ENCODE peak calls at places on chromosomes 2 and 18, in four cellular contexts. G, K, Y and R are unnamed samples.

GRCh38 chr2:178976351-178976750 is 73.6 kb downstream of the CCDC141 start:
- DNase-seq in K (no peak), G (no peak), Y (no peak), R (no peak)

GRCh38 chr2:215436705-215437570 is 1.1 kb upstream of the FN1 start:
- DNase-seq in G (no peak), K (no peak), Y (no peak), R (no peak)

GRCh38 chr2:69122271-69122670 is 109.3 kb downstream of the ANTXR1 start:
- DNase-seq in G (no peak), Y (no peak), K (no peak), R (no peak)

GRCh38 chr2:238585836-238586821 is 159.4 kb downstream of the ASB1 start:
- DNase-seq in G (no peak), K (no peak), Y (no peak), R (no peak)

GRCh38 chr2:120888851-120889250 is 153.2 kb downstream of the GLI2 start:
- DNase-seq in G (no peak), Y (no peak), K (no peak), R (no peak)

GRCh38 chr2:239688840-239689239 is 288.0 kb upstream of the HDAC4 start:
- DNase-seq in G (no peak), Y (no peak), K (no peak), R (no peak)

GRCh38 chr2:27281442-27281841 is 787 bp upstream of the TRIM54 start:
- DNase-seq in G (no peak), K (no peak), Y (no peak), R (no peak)

GRCh38 chr2:146108993-146109392 is 1589.1 kb upstream of the ZEB2 start:
- DNase-seq in Y (no peak), K (no peak), G (no peak), R (no peak)

GRCh38 chr18:8997634-8998033 is 104.9 kb upstream of the NDUFV2 start:
- DNase-seq in G (no peak), K (no peak), Y (no peak), R (no peak)

GRCh38 chr2:238021327-238021726 is 39.5 kb upstream of the SCLY start:
- DNase-seq in K (no peak), G (no peak), Y (no peak), R (no peak)

GRCh38 chr18:41881285-41881684 is 73.7 kb upstream of the PIK3C3 start:
- DNase-seq in Y (no peak), K (no peak), G (no peak), R (no peak)

GRCh38 chr2:144430722-144431163 is 89.2 kb downstream of the ZEB2 start:
- DNase-seq in G (no peak), Y (no peak), K (peak), R (peak)

GRCh38 chr18:12872408-12872807 is 11.6 kb downstream of the PTPN2 start:
- DNase-seq in Y (no peak), K (no peak), G (no peak), R (no peak)

GRCh38 chr18:41096504-41096903 is 858.5 kb upstream of the PIK3C3 start:
- DNase-seq in Y (no peak), G (no peak), K (no peak), R (no peak)

GRCh38 chr2:44579136-44579836 is 217.5 kb downstream of the CAMKMT start:
- DNase-seq in Y (no peak), K (no peak), G (no peak), R (no peak)

GRCh38 chr2:210302326-210302725 is 12.6 kb downstream of the MYL1 start:
- DNase-seq in K (no peak), G (no peak), Y (no peak), R (no peak)

GRCh38 chr2:223625652-223626051 is 23.5 kb upstream of the SCG2 start:
- DNase-seq in G (no peak), K (no peak), Y (no peak), R (no peak)

GRCh38 chr2:156005999-156006712 is 326.4 kb downstream of the NR4A2 start:
- DNase-seq in Y (peak), K (no peak), G (no peak), R (no peak)

GRCh38 chr2:172083725-172084483 is 1.4 kb upstream of the DLX1 start:
- DNase-seq in G (peak), K (no peak), Y (no peak), R (no peak)

GRCh38 chr2:150003539-150003938 is 416.0 kb upstream of the MMADHC start:
- DNase-seq in K (no peak), G (no peak), Y (no peak), R (no peak)

GRCh38 chr2:227623225-227623624 is 5.9 kb downstream of the SCYGR4 start:
- DNase-seq in K (no peak), G (no peak), Y (no peak), R (no peak)

GRCh38 chr2:67974564-67975430 is 88.0 kb downstream of the C1D start:
- DNase-seq in G (no peak), Y (no peak), K (no peak), R (no peak)

GRCh38 chr2:26274058-26274613 is 29.4 kb downstream of the HADHB start:
- DNase-seq in Y (peak), G (no peak), K (no peak), R (no peak)

GRCh38 chr2:163731735-163732134 is 4.1 kb downstream of the FIGN start:
- DNase-seq in K (no peak), Y (no peak), G (no peak), R (no peak)

GRCh38 chr18:76518073-76518472 is 23.0 kb upstream of the ZNF516 start:
- DNase-seq in G (no peak), K (no peak), Y (no peak), R (peak)

GRCh38 chr2:237438082-237438925 is 24.3 kb upstream of the COL6A3 start:
- DNase-seq in Y (no peak), G (no peak), K (no peak), R (no peak)

GRCh38 chr2:15768142-15769088 is 171.9 kb upstream of the MYCN start:
- DNase-seq in Y (no peak), K (no peak), G (no peak), R (no peak)

GRCh38 chr18:78241535-78242306 is 737.9 kb upstream of the SALL3 start:
- DNase-seq in G (no peak), K (no peak), Y (no peak), R (no peak)

GRCh38 chr2:239263231-239263936 is 137.4 kb downstream of the HDAC4 start:
- DNase-seq in G (no peak), Y (no peak), K (no peak), R (no peak)

GRCh38 chr2:218823456-218823855 is 8.1 kb downstream of the PRKAG3 start:
- DNase-seq in G (no peak), Y (no peak), K (no peak), R (no peak)

GRCh38 chr18:76306685-76307292 is 188.3 kb downstream of the ZNF516 start:
- DNase-seq in G (no peak), Y (no peak), K (peak), R (no peak)

GRCh38 chr2:152820048-152820447 is 101.6 kb downstream of the ARL6IP6 start:
- DNase-seq in K (no peak), G (no peak), Y (no peak), R (no peak)

GRCh38 chr18:62784966-62785413 is 69.6 kb downstream of the PHLPP1 start:
- DNase-seq in K (no peak), G (no peak), Y (no peak), R (no peak)

GRCh38 chr2:150698016-150698661 is 210.7 kb upstream of the RND3 start:
- DNase-seq in K (no peak), G (no peak), Y (no peak), R (no peak)

GRCh38 chr2:231692847-231693246 is 15.5 kb upstream of the PTMA start:
- DNase-seq in Y (no peak), K (no peak), G (no peak), R (no peak)

GRCh38 chr2:229388746-229389145 is 117.7 kb upstream of the PID1 start:
- DNase-seq in K (no peak), G (no peak), Y (no peak), R (no peak)
- TF ChIP-seq FOXK2 in K (no peak), G (no peak), Y (no peak), R (no peak)

DNA sequence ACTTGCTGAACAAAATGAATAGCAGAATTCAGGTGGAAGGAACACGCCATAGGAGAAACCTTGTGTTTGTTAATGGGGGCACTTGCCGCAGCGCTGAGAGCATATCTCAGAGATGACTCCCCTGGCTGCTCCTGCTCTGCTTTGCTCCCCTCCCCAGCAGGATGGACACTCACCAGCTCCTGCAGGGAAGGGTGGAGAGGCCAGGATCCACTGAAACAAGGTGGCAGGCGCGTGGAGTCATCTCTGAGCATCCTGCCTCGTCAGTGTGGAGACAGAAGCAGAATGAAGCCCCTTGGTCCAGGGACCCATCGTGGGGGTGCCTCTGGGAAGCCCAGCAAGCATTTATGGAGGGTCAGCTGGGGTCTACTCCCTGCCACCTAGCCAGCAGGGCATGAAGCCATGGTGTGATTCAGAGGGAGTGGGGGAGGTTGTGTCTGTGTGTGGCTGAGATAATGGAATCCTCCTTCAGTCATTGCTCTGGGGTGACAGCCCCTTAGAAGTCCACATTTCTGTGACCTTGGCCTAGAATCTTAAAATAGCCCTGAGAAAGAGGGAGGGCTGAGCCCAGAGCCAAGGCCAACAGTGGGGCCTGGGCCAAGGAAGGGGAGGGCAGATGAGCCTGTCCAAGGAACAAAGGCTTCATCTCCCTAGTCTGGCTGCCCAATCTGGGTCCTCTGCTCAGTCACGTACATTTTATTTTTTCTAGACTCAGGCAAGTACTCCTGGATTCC is 215.5 kb downstream of the ZBTB7C start:
- DNase-seq in Y (no peak), G (no peak), K (no peak), R (no peak)
- TF ChIP-seq FOXK2 in Y (no peak), G (no peak), K (no peak), R (no peak)

GRCh38 chr2:54615832-54616534 is 107.5 kb upstream of the EML6 start:
- DNase-seq in G (no peak), Y (no peak), K (no peak), R (no peak)

GRCh38 chr2:54619660-54620231 is 103.7 kb upstream of the EML6 start:
- DNase-seq in K (no peak), G (no peak), Y (no peak), R (no peak)

GRCh38 chr2:54617409-54617808 is 106.1 kb upstream of the EML6 start:
- DNase-seq in G (no peak), K (no peak), Y (no peak), R (no peak)

GRCh38 chr2:54620948-54621347 is 102.5 kb upstream of the EML6 start:
- DNase-seq in K (no peak), Y (no peak), G (no peak), R (no peak)

DNA sequence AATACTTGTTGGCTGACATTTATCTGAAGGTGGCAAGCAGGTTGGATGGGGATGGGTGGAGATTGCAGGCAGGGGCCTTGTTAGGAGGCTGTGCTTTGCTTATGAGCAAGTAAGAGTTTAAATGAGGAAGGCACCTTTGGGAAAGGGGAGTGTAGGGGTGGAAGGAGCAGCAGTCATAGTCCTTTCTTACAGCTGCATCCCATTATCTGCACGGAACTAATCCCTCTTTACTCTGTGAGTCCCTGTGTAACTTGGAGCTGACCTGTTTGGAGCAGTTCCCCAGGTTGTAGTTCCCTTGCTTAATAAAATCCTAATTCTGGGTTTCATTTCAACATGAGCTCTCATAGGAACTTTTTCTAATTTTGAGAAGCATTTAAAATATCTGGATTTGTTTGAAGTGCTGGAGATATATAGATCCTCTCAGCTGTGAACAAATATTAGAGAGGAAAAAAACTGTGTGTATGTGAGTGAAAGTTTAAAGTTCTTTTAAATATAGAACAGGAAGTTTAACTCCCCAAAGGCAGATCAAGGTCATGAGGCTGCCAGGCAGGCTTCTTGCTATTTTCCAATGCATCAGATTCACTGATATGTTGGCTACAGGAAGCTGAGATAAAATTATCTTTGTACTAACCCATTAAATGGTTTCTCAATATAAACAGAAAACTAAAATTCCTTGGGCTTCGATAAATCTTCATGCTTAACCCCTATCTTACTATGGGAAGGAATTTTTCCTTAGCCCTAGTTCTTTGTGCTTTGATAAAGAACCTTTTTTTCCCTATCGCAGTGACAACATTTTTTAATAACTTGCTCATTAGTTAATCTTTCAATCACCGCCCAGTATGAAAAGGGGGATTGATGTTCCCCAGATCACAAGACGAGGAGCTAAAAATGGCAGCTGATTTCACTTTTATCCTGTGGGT is 104.6 kb upstream of the EML6 start:
- DNase-seq in Y (peak), K (no peak), G (no peak), R (no peak)
- TF ChIP-seq FOXK2 in Y (no peak), K (no peak), G (no peak), R (no peak)

DNA sequence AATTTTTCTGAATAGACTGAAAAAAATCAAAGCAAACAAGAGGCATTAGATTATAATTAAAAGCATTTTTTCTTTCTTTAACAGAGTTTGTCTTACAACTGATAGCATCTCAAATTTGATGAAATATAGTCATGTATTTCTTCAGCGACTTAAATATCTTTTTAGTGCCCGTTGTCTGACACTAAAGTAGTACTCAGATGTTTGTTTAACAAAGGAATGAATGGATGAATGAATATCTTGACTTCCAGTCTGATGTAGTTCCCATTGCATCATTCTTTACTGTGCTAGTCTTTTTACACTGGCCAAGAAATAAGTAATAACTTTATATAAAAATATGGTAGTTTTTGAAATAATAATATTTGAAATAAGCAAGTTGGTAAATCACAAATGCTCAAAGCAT is 111.1 kb downstream of the TTC27 start:
- DNase-seq in G (no peak), Y (no peak), K (no peak), R (no peak)
- TF ChIP-seq FOXK2 in G (no peak), Y (no peak), K (no peak), R (no peak)

DNA sequence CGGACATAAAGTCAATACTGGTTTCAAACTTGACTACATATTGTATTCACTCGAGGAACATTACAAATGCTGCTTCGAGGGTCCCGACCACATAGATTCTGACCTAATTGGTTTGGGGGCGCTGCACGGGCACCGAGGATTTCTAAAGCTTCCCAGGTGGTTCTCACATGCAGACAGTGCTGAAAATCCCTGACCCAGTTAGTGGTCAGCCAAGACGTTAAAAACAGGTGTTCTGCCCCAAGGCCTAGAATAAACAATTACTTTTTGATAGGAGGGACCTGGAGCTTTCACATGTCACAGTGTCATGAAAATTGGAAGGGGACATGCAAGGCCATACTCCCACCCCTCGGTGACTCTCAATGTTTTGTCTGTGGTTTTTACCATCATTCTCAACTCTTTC is 368.9 kb downstream of the RNF144A start:
- DNase-seq in G (no peak), K (no peak), Y (no peak), R (no peak)
- TF ChIP-seq FOXK2 in G (no peak), K (no peak), Y (no peak), R (no peak)

GRCh38 chr2:37768491-37768925 is 97.1 kb upstream of the CDC42EP3 start:
- DNase-seq in G (no peak), Y (peak), K (no peak), R (no peak)
- TF ChIP-seq FOXK2 in G (no peak), Y (no peak), K (no peak), R (no peak)

DNA sequence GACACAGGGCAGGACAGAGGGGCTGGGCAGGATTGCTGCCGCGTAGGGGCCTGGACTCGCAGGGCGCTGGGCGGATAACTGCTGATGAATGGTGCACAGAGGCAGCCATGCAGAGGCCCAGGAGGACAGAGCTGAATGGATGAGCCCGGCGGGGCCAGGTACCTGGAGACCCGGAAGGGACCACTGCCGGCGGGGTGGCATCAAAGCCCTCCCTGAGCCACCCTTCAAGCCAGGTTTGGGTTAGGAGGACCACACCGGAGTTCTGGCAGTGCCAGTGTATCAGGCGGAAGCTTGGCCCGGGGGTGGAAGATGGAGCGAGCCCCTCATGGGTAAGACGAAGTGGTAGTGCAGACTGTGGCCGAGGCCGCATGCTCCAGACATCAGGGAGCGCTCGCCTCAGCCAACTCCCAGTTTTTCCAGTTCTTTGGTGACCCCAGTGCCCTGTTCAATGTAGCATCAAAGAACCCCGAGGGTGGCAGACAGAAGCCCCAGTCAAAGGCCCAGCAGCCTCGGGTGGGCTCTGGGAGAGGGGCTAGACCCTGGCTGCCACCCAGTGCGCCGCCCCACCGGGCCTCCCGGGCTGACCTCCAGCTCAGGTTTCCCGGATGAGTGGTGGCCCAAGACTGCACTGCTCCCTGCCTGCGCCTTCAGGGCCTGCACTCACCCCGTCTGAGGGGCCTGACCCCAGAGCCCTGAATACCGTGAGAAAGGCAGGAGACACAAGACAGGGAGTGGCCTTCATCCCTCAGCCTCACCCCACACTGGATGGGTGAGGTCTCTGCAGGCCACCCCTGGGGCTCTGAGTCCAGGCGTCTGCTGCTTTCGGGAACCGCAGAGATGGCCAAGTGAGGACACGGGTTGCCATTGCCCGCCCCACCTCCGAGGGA is 50.9 kb downstream of the ACAA2 start:
- DNase-seq in K (no peak), G (no peak), Y (no peak), R (no peak)
- TF ChIP-seq FOXK2 in K (no peak), G (no peak), Y (no peak), R (no peak)

GRCh38 chr2:47782557-47783490 is at the start of gene MSH6:
- DNase-seq in K (peak), G (peak), Y (peak), R (peak)

GRCh38 chr2:47784349-47784851 is 1.5 kb downstream of the MSH6 start:
- DNase-seq in G (no peak), K (no peak), Y (no peak), R (no peak)

GRCh38 chr2:47783491-47784330 is 766 bp downstream of the MSH6 start:
- DNase-seq in Y (peak), G (peak), K (peak), R (peak)

DNA sequence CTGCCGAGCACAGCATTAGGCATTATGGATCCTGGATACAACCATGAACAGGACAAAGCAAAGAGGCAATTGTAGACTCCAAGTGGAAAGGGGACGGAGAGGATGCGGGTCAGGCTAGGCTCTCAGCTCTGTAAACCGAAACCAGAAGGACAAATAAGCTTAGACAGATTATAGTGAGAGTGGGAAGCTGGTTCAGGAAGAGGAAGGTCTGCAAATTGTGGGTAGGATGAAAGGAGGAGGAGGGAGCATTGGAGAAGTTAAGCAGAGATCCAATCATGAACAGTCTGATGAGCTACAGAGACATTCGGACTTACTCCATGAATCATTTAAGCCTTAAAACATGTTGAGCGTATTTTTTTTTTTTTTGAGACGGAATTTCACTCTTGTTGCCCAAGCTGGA is 3.0 kb downstream of the MSH6 start:
- DNase-seq in K (no peak), G (no peak), Y (no peak), R (no peak)
- TF ChIP-seq FOXK2 in K (no peak), G (no peak), Y (no peak), R (no peak)